ENCODE peak calls at places on chromosomes 4 and X, in five cellular contexts. W is T47D, N is hepatocyte, L is OCI-LY7, R is sciatic nerve. U is an unnamed sample.

GRCh38 chrX:17474892-17475291 is 99.9 kb downstream of the NHS start:
- DNase-seq in N (no peak), R (no peak), W (no peak), L (no peak), U (no peak)

GRCh38 chr4:16461362-16461761 is 235.1 kb upstream of the TAPT1 start:
- DNase-seq in N (no peak), L (no peak), W (no peak), R (no peak), U (no peak)

GRCh38 chrX:75547783-75548182 is 24.9 kb upstream of the ZDHHC15 start:
- DNase-seq in W (peak), N (peak), R (peak), L (no peak), U (peak)

GRCh38 chrX:21865436-21865835 is 9.6 kb downstream of the YY2 start:
- DNase-seq in W (no peak), R (no peak), L (no peak), N (no peak), U (no peak)

GRCh38 chrX:13750812-13751211 is 16.3 kb downstream of the OFD1 start:
- DNase-seq in L (no peak), N (no peak), R (no peak), W (no peak), U (no peak)

GRCh38 chrX:16250296-16250695 is 83.0 kb downstream of the MAGEB17 start:
- DNase-seq in N (no peak), W (no peak), R (no peak), L (no peak), U (no peak)

GRCh38 chrX:94057385-94057784 is 383.4 kb downstream of the FAM133A start:
- DNase-seq in L (no peak), R (no peak), W (no peak), N (no peak), U (no peak)

GRCh38 chr4:111530446-111530845 is 614.8 kb upstream of the FAM241A start:
- DNase-seq in R (no peak), W (no peak), L (no peak), N (no peak), U (no peak)

GRCh38 chrX:43655961-43656494 is at the start of gene MAOA:
- DNase-seq in N (peak), L (no peak), W (no peak), R (peak), U (peak)

GRCh38 chrX:45515262-45516215 is 314.9 kb upstream of the DIPK2B start:
- DNase-seq in R (peak), N (peak), W (peak), L (no peak), U (peak)

GRCh38 chr4:99334880-99335279 is 13.7 kb upstream of the ADH1B start:
- DNase-seq in R (no peak), N (no peak), L (no peak), W (no peak), U (no peak)

GRCh38 chr4:154565704-154566103 is 2.9 kb downstream of the FGB start:
- DNase-seq in L (no peak), R (no peak), W (no peak), N (no peak), U (no peak)

GRCh38 chrX:2913118-2913517 is 16.0 kb downstream of the ARSD start:
- DNase-seq in W (no peak), L (no peak), N (no peak), R (no peak), U (no peak)

GRCh38 chr4:13888112-13888511 is 260.6 kb upstream of the BOD1L1 start:
- DNase-seq in W (no peak), N (no peak), R (no peak), L (no peak), U (no peak)

GRCh38 chr4:70158576-70158975 is 4.5 kb downstream of the PRR27 start:
- DNase-seq in N (no peak), L (no peak), R (no peak), W (peak), U (peak)

GRCh38 chr4:57943672-57944071 is 833.5 kb upstream of the IGFBP7 start:
- DNase-seq in W (no peak), R (no peak), L (no peak), N (no peak), U (peak)

GRCh38 chrX:12245650-12246645 is 107.7 kb downstream of the FRMPD4 start:
- DNase-seq in N (peak), R (no peak), W (no peak), L (no peak), U (no peak)

GRCh38 chr4:112956458-112956857 is 93.0 kb upstream of the ANK2 start:
- DNase-seq in L (no peak), N (no peak), R (no peak), W (no peak), U (no peak)

GRCh38 chr4:154349829-154350228 is 141.8 kb downstream of the DCHS2 start:
- DNase-seq in N (peak), L (peak), W (peak), R (no peak), U (no peak)

GRCh38 chr4:113666386-113667114 is 95.0 kb downstream of the CAMK2D start:
- DNase-seq in R (no peak), N (no peak), L (no peak), W (no peak), U (no peak)

GRCh38 chr4:53929955-53930798 is 134.2 kb downstream of the CHIC2 start:
- DNase-seq in N (peak), L (peak), W (peak), R (peak), U (no peak)

GRCh38 chrX:74133156-74133796 is 170.7 kb upstream of the ZCCHC13 start:
- DNase-seq in R (no peak), W (peak), L (peak), N (peak), U (no peak)

GRCh38 chrX:46381630-46382029 is 163.6 kb downstream of the ZNF674 start:
- DNase-seq in W (peak), N (peak), R (no peak), L (peak), U (no peak)

GRCh38 chrX:18179446-18179845 is 41.2 kb downstream of the BEND2 start:
- DNase-seq in R (no peak), W (no peak), L (no peak), N (no peak), U (no peak)

GRCh38 chr4:137909910-137910309 is 332.2 kb downstream of the SLC7A11 start:
- DNase-seq in W (peak), N (peak), L (no peak), R (peak), U (peak)

GRCh38 chr4:71006203-71006907 is 12.9 kb downstream of the DCK start:
- DNase-seq in N (no peak), L (peak), R (no peak), W (no peak), U (no peak)

GRCh38 chr4:70703695-70704332 is 15.5 kb downstream of the UTP3 start:
- DNase-seq in L (peak), W (no peak), R (no peak), N (peak), U (no peak)